ENCODE peak calls at places on chromosomes 1 and 21, in ten cellular contexts. One of them, this sample, is unnamed.

GRCh38 chr1:155463865-155464264 is 98.7 kb downstream of the ASH1L start:
- DNase-seq in activated CD8-positive, alpha-beta T cell treated with anti-CD3 and anti-CD28 coated beads for 36 hours: no peak
- DNase-seq in IMR-90: peak
- DNase-seq in transverse colon: no peak
- DNase-seq in AG04450: peak
- DNase-seq in WTC11: no peak
- DNase-seq in astrocyte: peak
- DNase-seq in nephron progenitor cell: no peak
- DNase-seq in left ventricle myocardium inferior: no peak
- DNase-seq in foreskin fibroblast: peak
- DNase-seq in this sample: no peak

GRCh38 chr1:203556047-203556851 is 62.3 kb downstream of the OPTC start:
- DNase-seq in WTC11: peak
- DNase-seq in astrocyte: peak
- DNase-seq in left ventricle myocardium inferior: peak
- DNase-seq in transverse colon: peak
- DNase-seq in foreskin fibroblast: peak
- DNase-seq in AG04450: no peak
- DNase-seq in IMR-90: peak
- DNase-seq in activated CD8-positive, alpha-beta T cell treated with anti-CD3 and anti-CD28 coated beads for 36 hours: no peak
- DNase-seq in nephron progenitor cell: peak
- DNase-seq in this sample: no peak

GRCh38 chr1:178607718-178608408 is 95.0 kb downstream of the TEX35 start:
- DNase-seq in nephron progenitor cell: no peak
- DNase-seq in astrocyte: peak
- DNase-seq in IMR-90: no peak
- DNase-seq in WTC11: no peak
- DNase-seq in left ventricle myocardium inferior: no peak
- DNase-seq in activated CD8-positive, alpha-beta T cell treated with anti-CD3 and anti-CD28 coated beads for 36 hours: no peak
- DNase-seq in AG04450: no peak
- DNase-seq in foreskin fibroblast: no peak
- DNase-seq in transverse colon: no peak
- DNase-seq in this sample: no peak

GRCh38 chr1:206890690-206891089 is 6.6 kb upstream of the IL24 start:
- DNase-seq in activated CD8-positive, alpha-beta T cell treated with anti-CD3 and anti-CD28 coated beads for 36 hours: no peak
- DNase-seq in foreskin fibroblast: no peak
- DNase-seq in nephron progenitor cell: no peak
- DNase-seq in transverse colon: peak
- DNase-seq in AG04450: no peak
- DNase-seq in WTC11: no peak
- DNase-seq in left ventricle myocardium inferior: no peak
- DNase-seq in astrocyte: peak
- DNase-seq in IMR-90: peak
- DNase-seq in this sample: no peak

GRCh38 chr1:44783697-44784093 is 4.3 kb downstream of the BEST4 start:
- DNase-seq in astrocyte: no peak
- DNase-seq in IMR-90: no peak
- DNase-seq in WTC11: no peak
- DNase-seq in foreskin fibroblast: no peak
- DNase-seq in nephron progenitor cell: no peak
- DNase-seq in activated CD8-positive, alpha-beta T cell treated with anti-CD3 and anti-CD28 coated beads for 36 hours: no peak
- DNase-seq in transverse colon: no peak
- DNase-seq in AG04450: no peak
- DNase-seq in left ventricle myocardium inferior: no peak
- DNase-seq in this sample: no peak

GRCh38 chr1:84997667-84998600 is 1.0 kb upstream of the MCOLN2 start:
- DNase-seq in transverse colon: peak
- DNase-seq in IMR-90: peak
- DNase-seq in WTC11: peak
- DNase-seq in astrocyte: peak
- DNase-seq in nephron progenitor cell: peak
- DNase-seq in AG04450: no peak
- DNase-seq in left ventricle myocardium inferior: peak
- DNase-seq in foreskin fibroblast: peak
- DNase-seq in activated CD8-positive, alpha-beta T cell treated with anti-CD3 and anti-CD28 coated beads for 36 hours: peak
- DNase-seq in this sample: no peak

GRCh38 chr1:1942753-1943656 is 23.9 kb upstream of the TMEM52 start:
- DNase-seq in AG04450: no peak
- DNase-seq in IMR-90: no peak
- DNase-seq in left ventricle myocardium inferior: no peak
- DNase-seq in foreskin fibroblast: no peak
- DNase-seq in astrocyte: no peak
- DNase-seq in WTC11: no peak
- DNase-seq in nephron progenitor cell: no peak
- DNase-seq in activated CD8-positive, alpha-beta T cell treated with anti-CD3 and anti-CD28 coated beads for 36 hours: no peak
- DNase-seq in transverse colon: peak
- DNase-seq in this sample: no peak

GRCh38 chr1:229993060-229993459 is 74.0 kb upstream of the GALNT2 start:
- DNase-seq in WTC11: no peak
- DNase-seq in astrocyte: no peak
- DNase-seq in left ventricle myocardium inferior: no peak
- DNase-seq in foreskin fibroblast: no peak
- DNase-seq in nephron progenitor cell: no peak
- DNase-seq in AG04450: no peak
- DNase-seq in IMR-90: no peak
- DNase-seq in activated CD8-positive, alpha-beta T cell treated with anti-CD3 and anti-CD28 coated beads for 36 hours: peak
- DNase-seq in transverse colon: no peak
- DNase-seq in this sample: no peak

GRCh38 chr1:153932071-153932592 is 9.4 kb upstream of the GATAD2B start:
- DNase-seq in transverse colon: no peak
- DNase-seq in IMR-90: no peak
- DNase-seq in left ventricle myocardium inferior: no peak
- DNase-seq in activated CD8-positive, alpha-beta T cell treated with anti-CD3 and anti-CD28 coated beads for 36 hours: no peak
- DNase-seq in astrocyte: no peak
- DNase-seq in nephron progenitor cell: no peak
- DNase-seq in AG04450: no peak
- DNase-seq in foreskin fibroblast: no peak
- DNase-seq in WTC11: no peak
- DNase-seq in this sample: no peak

GRCh38 chr1:187655163-187655562 is 826.4 kb downstream of the PLA2G4A start:
- DNase-seq in astrocyte: peak
- DNase-seq in left ventricle myocardium inferior: no peak
- DNase-seq in WTC11: no peak
- DNase-seq in IMR-90: peak
- DNase-seq in nephron progenitor cell: no peak
- DNase-seq in transverse colon: no peak
- DNase-seq in foreskin fibroblast: peak
- DNase-seq in activated CD8-positive, alpha-beta T cell treated with anti-CD3 and anti-CD28 coated beads for 36 hours: no peak
- DNase-seq in AG04450: no peak
- DNase-seq in this sample: no peak

GRCh38 chr1:92804721-92805169 is 19.8 kb upstream of the EVI5 start:
- DNase-seq in AG04450: peak
- DNase-seq in nephron progenitor cell: no peak
- DNase-seq in activated CD8-positive, alpha-beta T cell treated with anti-CD3 and anti-CD28 coated beads for 36 hours: peak
- DNase-seq in WTC11: peak
- DNase-seq in IMR-90: peak
- DNase-seq in transverse colon: peak
- DNase-seq in left ventricle myocardium inferior: peak
- DNase-seq in astrocyte: peak
- DNase-seq in foreskin fibroblast: peak
- DNase-seq in this sample: no peak

GRCh38 chr21:31449912-31450535 is 106.0 kb upstream of the TIAM1 start:
- DNase-seq in WTC11: no peak
- DNase-seq in astrocyte: no peak
- DNase-seq in left ventricle myocardium inferior: no peak
- DNase-seq in IMR-90: no peak
- DNase-seq in foreskin fibroblast: no peak
- DNase-seq in AG04450: no peak
- DNase-seq in transverse colon: no peak
- DNase-seq in nephron progenitor cell: no peak
- DNase-seq in activated CD8-positive, alpha-beta T cell treated with anti-CD3 and anti-CD28 coated beads for 36 hours: no peak
- DNase-seq in this sample: no peak

DNA sequence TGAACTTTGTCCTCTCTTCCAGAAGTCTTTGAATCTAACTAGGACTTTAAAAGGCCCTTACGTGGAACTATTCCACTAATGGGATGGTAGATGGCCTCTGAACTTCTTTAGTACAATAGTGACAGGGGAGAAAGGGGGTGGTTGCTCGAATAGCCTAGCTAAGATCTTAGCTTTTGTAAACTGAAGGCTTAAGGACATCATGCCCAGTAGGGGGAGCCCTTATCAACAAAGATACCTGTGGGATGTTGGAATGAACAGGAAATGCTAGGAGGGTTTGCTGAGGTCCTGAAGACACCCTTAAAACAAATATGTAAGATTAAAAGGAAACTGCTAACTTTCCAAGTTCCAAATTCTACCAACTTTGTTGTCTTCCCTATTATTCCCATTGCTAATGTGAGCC is 33.2 kb downstream of the NHLH2 start:
- DNase-seq in left ventricle myocardium inferior: no peak
- DNase-seq in AG04450: peak
- DNase-seq in foreskin fibroblast: peak
- DNase-seq in WTC11: peak
- DNase-seq in IMR-90: peak
- DNase-seq in activated CD8-positive, alpha-beta T cell treated with anti-CD3 and anti-CD28 coated beads for 36 hours: peak
- DNase-seq in astrocyte: peak
- DNase-seq in transverse colon: peak
- DNase-seq in nephron progenitor cell: peak
- DNase-seq in this sample: no peak
- TF ChIP-seq CTCF in left ventricle myocardium inferior: peak
- TF ChIP-seq CTCF in AG04450: peak
- TF ChIP-seq CTCF in foreskin fibroblast: peak
- TF ChIP-seq CTCF in WTC11: peak
- TF ChIP-seq CTCF in IMR-90: peak
- TF ChIP-seq CTCF in activated CD8-positive, alpha-beta T cell treated with anti-CD3 and anti-CD28 coated beads for 36 hours: peak
- TF ChIP-seq CTCF in astrocyte: peak
- TF ChIP-seq CTCF in transverse colon: peak
- TF ChIP-seq CTCF in nephron progenitor cell: peak
- TF ChIP-seq CTCF in this sample: no peak

DNA sequence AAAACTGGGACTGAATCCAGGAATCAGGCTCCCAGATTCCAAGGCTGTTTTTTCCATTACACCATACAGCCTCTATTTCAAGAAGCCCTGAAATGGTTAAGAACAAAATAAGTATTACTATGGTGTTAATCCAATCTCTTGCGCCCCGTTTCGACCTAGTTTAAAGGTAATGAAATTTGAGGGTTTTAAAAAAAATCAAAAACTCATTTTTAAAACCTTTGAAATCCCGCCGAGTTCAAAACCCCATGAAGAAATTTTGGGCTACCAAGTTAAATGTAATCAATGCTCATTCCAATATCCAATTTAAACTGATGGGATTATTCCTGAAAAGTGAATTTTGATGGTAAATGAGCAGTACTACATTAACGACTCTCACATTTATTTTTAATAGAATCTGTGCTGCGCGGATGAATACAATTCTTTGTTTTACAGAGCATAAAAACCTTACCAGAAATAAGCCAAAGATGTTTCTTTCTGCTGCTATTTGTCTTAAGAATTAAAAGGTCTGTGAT is 767 bp upstream of the EGLN1 start:
- DNase-seq in astrocyte: no peak
- DNase-seq in AG04450: no peak
- DNase-seq in activated CD8-positive, alpha-beta T cell treated with anti-CD3 and anti-CD28 coated beads for 36 hours: no peak
- DNase-seq in transverse colon: no peak
- DNase-seq in nephron progenitor cell: no peak
- DNase-seq in foreskin fibroblast: no peak
- DNase-seq in IMR-90: no peak
- DNase-seq in WTC11: no peak
- DNase-seq in left ventricle myocardium inferior: no peak
- DNase-seq in this sample: no peak
- TF ChIP-seq CTCF in astrocyte: no peak
- TF ChIP-seq CTCF in AG04450: no peak
- TF ChIP-seq CTCF in activated CD8-positive, alpha-beta T cell treated with anti-CD3 and anti-CD28 coated beads for 36 hours: no peak
- TF ChIP-seq CTCF in transverse colon: peak
- TF ChIP-seq CTCF in nephron progenitor cell: no peak
- TF ChIP-seq CTCF in foreskin fibroblast: no peak
- TF ChIP-seq CTCF in IMR-90: no peak
- TF ChIP-seq CTCF in WTC11: no peak
- TF ChIP-seq CTCF in left ventricle myocardium inferior: no peak
- TF ChIP-seq CTCF in this sample: no peak

GRCh38 chr1:111346089-111346885 is 55.6 kb downstream of the CHIA start:
- DNase-seq in astrocyte: peak
- DNase-seq in nephron progenitor cell: peak
- DNase-seq in transverse colon: peak
- DNase-seq in IMR-90: peak
- DNase-seq in foreskin fibroblast: peak
- DNase-seq in WTC11: peak
- DNase-seq in activated CD8-positive, alpha-beta T cell treated with anti-CD3 and anti-CD28 coated beads for 36 hours: peak
- DNase-seq in AG04450: peak
- DNase-seq in left ventricle myocardium inferior: peak
- DNase-seq in this sample: peak
- TF ChIP-seq CTCF in astrocyte: no peak
- TF ChIP-seq CTCF in nephron progenitor cell: no peak
- TF ChIP-seq CTCF in transverse colon: no peak
- TF ChIP-seq CTCF in IMR-90: no peak
- TF ChIP-seq CTCF in foreskin fibroblast: no peak
- TF ChIP-seq CTCF in WTC11: no peak
- TF ChIP-seq CTCF in activated CD8-positive, alpha-beta T cell treated with anti-CD3 and anti-CD28 coated beads for 36 hours: peak
- TF ChIP-seq CTCF in AG04450: no peak
- TF ChIP-seq CTCF in left ventricle myocardium inferior: no peak
- TF ChIP-seq CTCF in this sample: no peak

GRCh38 chr1:182198006-182198605 is 136.6 kb upstream of the ZNF648 start:
- DNase-seq in WTC11: no peak
- DNase-seq in left ventricle myocardium inferior: no peak
- DNase-seq in AG04450: no peak
- DNase-seq in IMR-90: no peak
- DNase-seq in foreskin fibroblast: peak
- DNase-seq in transverse colon: no peak
- DNase-seq in astrocyte: no peak
- DNase-seq in nephron progenitor cell: no peak
- DNase-seq in activated CD8-positive, alpha-beta T cell treated with anti-CD3 and anti-CD28 coated beads for 36 hours: no peak
- DNase-seq in this sample: no peak
- TF ChIP-seq CTCF in WTC11: peak
- TF ChIP-seq CTCF in left ventricle myocardium inferior: peak
- TF ChIP-seq CTCF in AG04450: peak
- TF ChIP-seq CTCF in IMR-90: no peak
- TF ChIP-seq CTCF in foreskin fibroblast: peak
- TF ChIP-seq CTCF in transverse colon: no peak
- TF ChIP-seq CTCF in astrocyte: no peak
- TF ChIP-seq CTCF in nephron progenitor cell: peak
- TF ChIP-seq CTCF in activated CD8-positive, alpha-beta T cell treated with anti-CD3 and anti-CD28 coated beads for 36 hours: no peak
- TF ChIP-seq CTCF in this sample: no peak

GRCh38 chr21:23725576-23725975 is 1881.7 kb downstream of the MRPL39 start:
- DNase-seq in AG04450: no peak
- DNase-seq in astrocyte: no peak
- DNase-seq in WTC11: no peak
- DNase-seq in foreskin fibroblast: no peak
- DNase-seq in IMR-90: no peak
- DNase-seq in activated CD8-positive, alpha-beta T cell treated with anti-CD3 and anti-CD28 coated beads for 36 hours: no peak
- DNase-seq in transverse colon: no peak
- DNase-seq in left ventricle myocardium inferior: no peak
- DNase-seq in nephron progenitor cell: no peak
- DNase-seq in this sample: no peak
- TF ChIP-seq CTCF in AG04450: no peak
- TF ChIP-seq CTCF in astrocyte: no peak
- TF ChIP-seq CTCF in WTC11: no peak
- TF ChIP-seq CTCF in foreskin fibroblast: no peak
- TF ChIP-seq CTCF in IMR-90: no peak
- TF ChIP-seq CTCF in activated CD8-positive, alpha-beta T cell treated with anti-CD3 and anti-CD28 coated beads for 36 hours: no peak
- TF ChIP-seq CTCF in transverse colon: no peak
- TF ChIP-seq CTCF in left ventricle myocardium inferior: no peak
- TF ChIP-seq CTCF in nephron progenitor cell: no peak
- TF ChIP-seq CTCF in this sample: no peak

GRCh38 chr1:46334030-46334384 is 6.6 kb upstream of the NSUN4 start:
- DNase-seq in foreskin fibroblast: no peak
- DNase-seq in IMR-90: no peak
- DNase-seq in activated CD8-positive, alpha-beta T cell treated with anti-CD3 and anti-CD28 coated beads for 36 hours: no peak
- DNase-seq in WTC11: no peak
- DNase-seq in left ventricle myocardium inferior: no peak
- DNase-seq in nephron progenitor cell: no peak
- DNase-seq in AG04450: no peak
- DNase-seq in transverse colon: no peak
- DNase-seq in astrocyte: no peak
- DNase-seq in this sample: no peak

GRCh38 chr1:46333300-46334029 is 7.1 kb upstream of the NSUN4 start:
- DNase-seq in WTC11: peak
- DNase-seq in IMR-90: peak
- DNase-seq in astrocyte: no peak
- DNase-seq in nephron progenitor cell: no peak
- DNase-seq in left ventricle myocardium inferior: no peak
- DNase-seq in activated CD8-positive, alpha-beta T cell treated with anti-CD3 and anti-CD28 coated beads for 36 hours: no peak
- DNase-seq in foreskin fibroblast: peak
- DNase-seq in transverse colon: no peak
- DNase-seq in AG04450: no peak
- DNase-seq in this sample: no peak
- TF ChIP-seq CTCF in WTC11: no peak
- TF ChIP-seq CTCF in IMR-90: peak
- TF ChIP-seq CTCF in astrocyte: peak
- TF ChIP-seq CTCF in nephron progenitor cell: no peak
- TF ChIP-seq CTCF in left ventricle myocardium inferior: peak
- TF ChIP-seq CTCF in activated CD8-positive, alpha-beta T cell treated with anti-CD3 and anti-CD28 coated beads for 36 hours: no peak
- TF ChIP-seq CTCF in foreskin fibroblast: peak
- TF ChIP-seq CTCF in transverse colon: peak
- TF ChIP-seq CTCF in AG04450: peak
- TF ChIP-seq CTCF in this sample: no peak

This sample was measured in omental fat pad.